ENCODE peak calls at places on chromosomes 4 and X, in ten cellular contexts. X is choroid plexus epithelial cell, C is WTC11, F is heart right ventricle, I is gastrocnemius medialis, N is IMR-90, E is psoas muscle, A is left ventricle myocardium inferior, R is left lung, J is cardiac fibroblast. G is an unnamed sample.

GRCh38 chr4:95362906-95363578 is 185.7 kb downstream of the UNC5C start:
- DNase-seq in F (no peak), C (peak; percentile 39), X (peak; percentile 43), I (no peak), N (peak; percentile 0), A (no peak), J (peak; percentile 37), E (no peak), R (no peak), G (no peak)

GRCh38 chr4:113020966-113021365 is 28.5 kb upstream of the ANK2 start:
- DNase-seq in R (no peak), E (no peak), J (peak; percentile 16), I (no peak), C (no peak), X (peak; percentile 39), F (no peak), A (no peak), N (no peak), G (no peak)

GRCh38 chr4:81166431-81166830 is 48.6 kb downstream of the PRKG2 start:
- DNase-seq in I (no peak), E (no peak), N (no peak), C (no peak), R (no peak), X (peak; percentile 64), A (no peak), F (no peak), J (peak; percentile 34), G (no peak)

GRCh38 chrX:121863976-121864375 is 816.6 kb downstream of the GLUD2 start:
- DNase-seq in N (no peak), R (no peak), E (no peak), F (no peak), J (no peak), I (no peak), X (no peak), A (no peak), C (no peak), G (no peak)

GRCh38 chr4:87311684-87312083 is 11.0 kb downstream of the HSD17B13 start:
- DNase-seq in A (no peak), J (no peak), N (no peak), C (no peak), X (no peak), I (no peak), R (no peak), E (no peak), F (no peak), G (no peak)

GRCh38 chr4:24965627-24966026 is 52.8 kb upstream of the CCDC149 start:
- DNase-seq in C (peak; percentile 26), R (no peak), A (no peak), X (no peak), E (no peak), N (no peak), F (no peak), J (no peak), I (no peak), G (no peak)

GRCh38 chrX:37578045-37578444 is 6.6 kb downstream of the LANCL3 start:
- DNase-seq in J (no peak), F (no peak), N (no peak), X (peak; percentile 10), I (no peak), C (no peak), E (no peak), A (no peak), R (no peak), G (no peak)

GRCh38 chr4:183747931-183748664 is 89.0 kb downstream of the TRAPPC11 start:
- DNase-seq in C (no peak), I (peak; percentile 72), X (peak; percentile 14), A (no peak), F (no peak), E (no peak), J (no peak), N (peak; percentile 8), R (no peak), G (no peak)

GRCh38 chr4:176897226-176897625 is 104.5 kb upstream of the VEGFC start:
- DNase-seq in J (no peak), X (no peak), F (no peak), C (no peak), E (no peak), N (no peak), A (no peak), R (no peak), I (no peak), G (no peak)

GRCh38 chr4:58502839-58503238 is 1392.7 kb upstream of the IGFBP7 start:
- DNase-seq in R (no peak), X (no peak), J (no peak), F (no peak), I (no peak), C (no peak), A (no peak), N (no peak), E (no peak), G (no peak)

DNA sequence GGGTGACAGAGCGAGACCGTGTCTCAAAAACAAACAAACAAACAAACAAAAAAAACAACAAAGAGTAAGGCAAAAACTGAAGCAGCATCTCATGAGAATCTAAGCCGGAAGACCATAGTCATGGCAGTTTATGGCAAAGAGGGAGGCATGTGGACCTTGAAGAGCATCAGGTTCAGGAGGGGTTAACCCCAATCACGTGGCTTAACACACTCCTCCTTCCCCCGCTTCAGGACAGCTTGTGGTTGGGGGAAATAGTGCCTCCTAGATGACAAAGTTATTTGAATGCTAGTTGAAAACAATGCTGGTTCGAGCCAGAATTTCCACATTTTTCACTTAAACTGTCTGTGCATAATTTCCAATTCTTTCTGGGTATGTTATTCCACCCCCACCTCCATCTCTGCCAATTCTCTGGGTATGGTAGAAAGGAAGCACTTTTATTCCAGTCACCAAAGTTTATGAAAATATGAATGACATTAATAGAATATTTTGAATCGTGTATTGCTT is 11.7 kb upstream of the MAP7D3 start:
- DNase-seq in J (no peak), R (no peak), I (no peak), X (no peak), E (no peak), A (no peak), C (no peak), N (no peak), F (no peak), G (no peak)
- TF ChIP-seq CTCF in J (no peak), R (no peak), I (no peak), X (no peak), E (no peak), A (no peak), C (no peak), N (no peak), F (no peak), G (no peak)

GRCh38 chr4:37780444-37781133 is 45.9 kb upstream of the PGM2 start:
- DNase-seq in N (no peak), I (no peak), E (no peak), R (no peak), C (no peak), F (no peak), X (peak; percentile 72), J (peak; percentile 46), A (no peak), G (no peak)
- TF ChIP-seq CTCF in N (no peak), I (no peak), E (no peak), R (no peak), C (no peak), F (peak; percentile 37), X (peak; percentile 62), J (peak; percentile 10), A (peak; percentile 23), G (peak; percentile 22)

DNA sequence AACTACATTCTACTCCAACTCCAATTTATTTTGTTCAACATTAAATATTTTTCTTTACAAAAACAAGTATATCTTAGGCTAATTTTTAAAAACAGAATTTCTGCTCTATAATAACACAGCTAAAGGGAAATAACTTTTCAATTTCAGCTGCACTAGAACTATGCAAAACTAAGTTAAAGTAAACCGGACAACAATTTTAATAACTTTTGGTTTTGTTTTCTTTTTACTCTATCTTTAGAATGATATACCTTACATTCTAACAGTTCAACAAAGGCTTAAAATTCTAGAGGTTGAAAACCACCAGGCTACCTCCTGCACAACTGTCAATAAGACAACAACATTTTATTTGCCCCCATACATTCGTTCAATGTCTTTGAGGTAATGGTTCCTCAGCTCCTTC is 18.7 kb upstream of the KCNE5 start:
- DNase-seq in R (no peak), F (no peak), I (no peak), X (no peak), N (no peak), A (no peak), C (no peak), E (no peak), J (no peak), G (no peak)
- TF ChIP-seq CTCF in R (no peak), F (no peak), I (no peak), X (no peak), N (no peak), A (no peak), C (no peak), E (no peak), J (no peak), G (no peak)

GRCh38 chr4:61199869-61200194 is 294 bp upstream of the ADGRL3 start:
- DNase-seq in C (no peak), X (no peak), J (no peak), A (no peak), E (no peak), N (no peak), I (no peak), R (no peak), F (no peak), G (no peak)

GRCh38 chr4:61193863-61194262 is 6.3 kb upstream of the ADGRL3 start:
- DNase-seq in X (no peak), R (no peak), A (no peak), C (no peak), F (no peak), N (no peak), I (no peak), E (no peak), J (no peak), G (no peak)

GRCh38 chr4:61195064-61195463 is 5.1 kb upstream of the ADGRL3 start:
- DNase-seq in I (no peak), N (no peak), R (no peak), C (no peak), E (no peak), J (peak; percentile 26), A (no peak), F (no peak), X (peak; percentile 27), G (no peak)

GRCh38 chr4:61192392-61192791 is 7.7 kb upstream of the ADGRL3 start:
- DNase-seq in A (no peak), R (no peak), C (no peak), N (no peak), E (no peak), F (no peak), J (no peak), X (no peak), I (no peak), G (no peak)

GRCh38 chr4:61194601-61195000 is 5.5 kb upstream of the ADGRL3 start:
- DNase-seq in I (no peak), A (no peak), F (no peak), X (no peak), N (no peak), C (no peak), E (no peak), J (no peak), R (no peak), G (no peak)
- TF ChIP-seq CTCF in I (no peak), A (no peak), F (no peak), X (no peak), N (no peak), C (no peak), E (no peak), J (no peak), R (no peak), G (no peak)